ENCODE peak calls at places on chromosome 5, in four cellular contexts. One of them, this sample, is unnamed. For H3K36me3, the result is how much of the 10 kb centered on the place peaks cover.

GRCh38 chr5:96885518-96886338 is 9.4 kb downstream of the ERAP2 start:
- DNase-seq in astrocyte: peak
- DNase-seq in fibroblast of lung: no peak
- DNase-seq in endothelial cell of umbilical vein: no peak
- DNase-seq in this sample: no peak

GRCh38 chr5:96324708-96325107 is 108.3 kb downstream of the PCSK1 start:
- DNase-seq in astrocyte: peak
- DNase-seq in fibroblast of lung: peak
- DNase-seq in endothelial cell of umbilical vein: peak
- DNase-seq in this sample: peak

GRCh38 chr5:14450055-14450524 is 131.5 kb upstream of the OTULINL start:
- DNase-seq in astrocyte: peak
- DNase-seq in fibroblast of lung: peak
- DNase-seq in endothelial cell of umbilical vein: peak
- DNase-seq in this sample: no peak

GRCh38 chr5:89043676-89044075 is 160.7 kb upstream of the MEF2C start:
- DNase-seq in astrocyte: peak
- DNase-seq in fibroblast of lung: no peak
- DNase-seq in endothelial cell of umbilical vein: peak
- DNase-seq in this sample: no peak

GRCh38 chr5:141914154-141914743 is 9.4 kb upstream of the DELE1 start:
- DNase-seq in astrocyte: no peak
- DNase-seq in fibroblast of lung: no peak
- DNase-seq in endothelial cell of umbilical vein: peak
- DNase-seq in this sample: no peak

GRCh38 chr5:143030349-143030748 is 260.2 kb downstream of the ARHGAP26 start:
- DNase-seq in astrocyte: no peak
- DNase-seq in fibroblast of lung: no peak
- DNase-seq in endothelial cell of umbilical vein: no peak
- DNase-seq in this sample: no peak

GRCh38 chr5:132877938-132878337 is 4.5 kb downstream of the LEAP2 start:
- DNase-seq in astrocyte: peak
- DNase-seq in fibroblast of lung: peak
- DNase-seq in endothelial cell of umbilical vein: no peak
- DNase-seq in this sample: no peak

GRCh38 chr5:168328804-168329203 is 37.4 kb downstream of the WWC1 start:
- DNase-seq in astrocyte: no peak
- DNase-seq in fibroblast of lung: peak
- DNase-seq in endothelial cell of umbilical vein: no peak
- DNase-seq in this sample: peak

GRCh38 chr5:158637039-158637438 is 462.7 kb downstream of the EBF1 start:
- DNase-seq in astrocyte: no peak
- DNase-seq in fibroblast of lung: no peak
- DNase-seq in endothelial cell of umbilical vein: no peak
- DNase-seq in this sample: no peak

GRCh38 chr5:37875051-37875787 is 35.4 kb upstream of the GDNF start:
- DNase-seq in astrocyte: peak
- DNase-seq in fibroblast of lung: peak
- DNase-seq in endothelial cell of umbilical vein: no peak
- DNase-seq in this sample: no peak

GRCh38 chr5:140725799-140726471 is 25.7 kb downstream of the ZMAT2 start:
- DNase-seq in astrocyte: peak
- DNase-seq in fibroblast of lung: peak
- DNase-seq in endothelial cell of umbilical vein: peak
- DNase-seq in this sample: peak

DNA sequence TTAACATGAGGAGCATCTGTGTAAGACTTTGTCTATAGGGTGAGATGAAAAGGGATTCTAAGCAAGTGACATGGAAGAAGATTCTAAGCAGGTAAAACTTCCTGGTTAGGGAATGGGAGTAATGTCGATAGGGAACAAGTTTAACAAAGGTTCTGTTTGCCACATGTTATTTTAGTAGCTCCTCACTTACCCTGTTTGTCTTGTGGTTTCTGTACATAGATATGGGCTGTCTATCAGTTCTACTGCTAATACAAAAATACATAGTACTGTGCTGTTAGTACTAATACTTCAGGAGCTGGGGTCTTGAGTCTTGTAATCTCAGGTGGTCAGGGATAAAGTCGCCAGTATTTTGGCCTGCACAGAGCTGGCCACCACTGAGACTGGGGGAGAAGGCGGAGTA is 32.9 kb downstream of the RAB24 start:
- DNase-seq in astrocyte: no peak
- DNase-seq in fibroblast of lung: no peak
- DNase-seq in endothelial cell of umbilical vein: no peak
- DNase-seq in this sample: no peak
- H3K36me3 ChIP-seq in astrocyte: under half
- H3K36me3 ChIP-seq in fibroblast of lung: under half
- H3K36me3 ChIP-seq in endothelial cell of umbilical vein: under half
- H3K36me3 ChIP-seq in this sample: under half

GRCh38 chr5:1885777-1886633 is 3.3 kb upstream of the IRX4 start:
- DNase-seq in astrocyte: no peak
- DNase-seq in fibroblast of lung: no peak
- DNase-seq in endothelial cell of umbilical vein: no peak
- DNase-seq in this sample: no peak
- TF ChIP-seq EZH2 in astrocyte: peak
- TF ChIP-seq EZH2 in fibroblast of lung: peak
- TF ChIP-seq EZH2 in endothelial cell of umbilical vein: peak
- TF ChIP-seq EZH2 in this sample: no peak

GRCh38 chr5:176497852-176498251 is 39.4 kb downstream of the RNF44 start:
- DNase-seq in astrocyte: no peak
- DNase-seq in fibroblast of lung: peak
- DNase-seq in endothelial cell of umbilical vein: no peak
- DNase-seq in this sample: peak
- H3K36me3 ChIP-seq in astrocyte: half or more
- H3K36me3 ChIP-seq in fibroblast of lung: under half
- H3K36me3 ChIP-seq in endothelial cell of umbilical vein: under half
- H3K36me3 ChIP-seq in this sample: half or more

DNA sequence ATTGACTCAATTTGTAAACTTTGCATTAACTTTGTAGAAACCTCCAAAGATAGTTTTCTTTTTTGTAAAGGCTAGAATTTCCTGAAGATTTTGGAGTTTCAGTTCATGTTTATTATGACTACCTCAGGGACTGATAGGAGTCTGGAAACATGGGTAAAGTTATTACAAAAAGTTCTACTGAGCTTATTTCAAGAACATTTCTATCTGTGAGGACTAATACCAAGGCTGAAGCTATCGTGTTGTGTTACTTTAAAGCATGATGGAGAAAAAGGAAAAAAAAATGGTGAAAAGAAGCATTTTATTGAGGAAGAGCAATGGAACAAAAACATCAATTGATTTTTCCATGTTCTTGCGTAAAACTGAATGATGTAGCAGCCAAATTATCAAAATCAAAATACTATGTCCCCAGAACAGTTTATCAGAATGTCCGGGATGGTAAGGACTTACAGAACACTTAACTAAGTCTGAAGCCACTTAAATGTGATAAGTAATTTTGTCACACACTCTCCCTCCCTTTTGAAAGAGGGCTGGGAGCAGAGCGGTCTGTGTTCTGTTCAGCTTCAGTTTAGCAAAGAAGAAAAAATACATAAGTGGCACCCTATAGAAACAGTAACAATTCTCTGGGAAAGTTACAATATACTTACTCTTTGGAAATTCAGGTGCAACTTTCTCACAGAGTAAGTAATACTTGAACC is 25.1 kb upstream of the VCAN start:
- DNase-seq in astrocyte: no peak
- DNase-seq in fibroblast of lung: no peak
- DNase-seq in endothelial cell of umbilical vein: no peak
- DNase-seq in this sample: no peak
- TF ChIP-seq EZH2 in astrocyte: no peak
- TF ChIP-seq EZH2 in fibroblast of lung: no peak
- TF ChIP-seq EZH2 in endothelial cell of umbilical vein: no peak
- TF ChIP-seq EZH2 in this sample: no peak

GRCh38 chr5:178214160-178214803 is 9.9 kb downstream of the HNRNPAB start:
- DNase-seq in astrocyte: no peak
- DNase-seq in fibroblast of lung: no peak
- DNase-seq in endothelial cell of umbilical vein: no peak
- DNase-seq in this sample: no peak
- H3K36me3 ChIP-seq in astrocyte: half or more
- H3K36me3 ChIP-seq in fibroblast of lung: under half
- H3K36me3 ChIP-seq in endothelial cell of umbilical vein: half or more
- H3K36me3 ChIP-seq in this sample: under half

GRCh38 chr5:154483654-154484392 is 5.8 kb upstream of the HAND1 start:
- DNase-seq in astrocyte: no peak
- DNase-seq in fibroblast of lung: no peak
- DNase-seq in endothelial cell of umbilical vein: no peak
- DNase-seq in this sample: no peak
- TF ChIP-seq EZH2 in astrocyte: peak
- TF ChIP-seq EZH2 in fibroblast of lung: peak
- TF ChIP-seq EZH2 in endothelial cell of umbilical vein: peak
- TF ChIP-seq EZH2 in this sample: no peak

This sample was measured in PC-9.